ENCODE peak calls at places on chromosomes 7 and 10, in ten cellular contexts. J is HFFc6; D is lower lobe of right lung; S is PC-9; V is HL-60; N is CD4-positive, alpha-beta T cell; C is psoas muscle; K is pancreas; U is AG09309; R is stomach. L is an unnamed sample.

GRCh38 chr10:62548686-62549085 is 174.5 kb downstream of the ZNF365 start:
- DNase-seq in J (no peak), D (no peak), S (no peak), V (no peak), N (no peak), C (no peak), K (no peak), U (no peak), R (no peak), L (no peak)

GRCh38 chr7:155860461-155860839 is 48.2 kb upstream of the SHH start:
- DNase-seq in J (no peak), D (no peak), S (no peak), V (no peak), N (no peak), C (no peak), K (no peak), U (no peak), R (no peak), L (no peak)

GRCh38 chr7:38512704-38513103 is 118.5 kb downstream of the AMPH start:
- DNase-seq in J (no peak), D (no peak), S (no peak), V (no peak), N (no peak), C (no peak), K (no peak), U (no peak), R (no peak), L (no peak)

GRCh38 chr10:78977761-78978305 is 90.9 kb upstream of the ZMIZ1 start:
- DNase-seq in J (peak; percentile 68), D (peak; percentile 62), S (peak; percentile 90), V (peak; percentile 63), N (no peak), C (peak; percentile 74), K (no peak), U (peak; percentile 85), R (no peak), L (peak; percentile 70)

GRCh38 chr10:50417906-50418697 is 166.8 kb upstream of the ASAH2 start:
- DNase-seq in J (peak; percentile 88), D (peak; percentile 84), S (peak; percentile 94), V (no peak), N (peak; percentile 5), C (peak; percentile 86), K (peak; percentile 14), U (peak; percentile 44), R (peak; percentile 62), L (peak; percentile 58)

GRCh38 chr7:141860207-141860606 is 18.9 kb upstream of the PRSS37 start:
- DNase-seq in J (no peak), D (no peak), S (no peak), V (no peak), N (no peak), C (no peak), K (no peak), U (no peak), R (no peak), L (no peak)

GRCh38 chr7:90824386-90825307 is 228.5 kb downstream of the CDK14 start:
- DNase-seq in J (peak; percentile 90), D (no peak), S (no peak), V (no peak), N (no peak), C (no peak), K (no peak), U (peak; percentile 82), R (no peak), L (no peak)

GRCh38 chr10:89419548-89419947 is 5.2 kb downstream of the IFIT5 start:
- DNase-seq in J (no peak), D (no peak), S (no peak), V (no peak), N (no peak), C (no peak), K (no peak), U (no peak), R (no peak), L (no peak)

DNA sequence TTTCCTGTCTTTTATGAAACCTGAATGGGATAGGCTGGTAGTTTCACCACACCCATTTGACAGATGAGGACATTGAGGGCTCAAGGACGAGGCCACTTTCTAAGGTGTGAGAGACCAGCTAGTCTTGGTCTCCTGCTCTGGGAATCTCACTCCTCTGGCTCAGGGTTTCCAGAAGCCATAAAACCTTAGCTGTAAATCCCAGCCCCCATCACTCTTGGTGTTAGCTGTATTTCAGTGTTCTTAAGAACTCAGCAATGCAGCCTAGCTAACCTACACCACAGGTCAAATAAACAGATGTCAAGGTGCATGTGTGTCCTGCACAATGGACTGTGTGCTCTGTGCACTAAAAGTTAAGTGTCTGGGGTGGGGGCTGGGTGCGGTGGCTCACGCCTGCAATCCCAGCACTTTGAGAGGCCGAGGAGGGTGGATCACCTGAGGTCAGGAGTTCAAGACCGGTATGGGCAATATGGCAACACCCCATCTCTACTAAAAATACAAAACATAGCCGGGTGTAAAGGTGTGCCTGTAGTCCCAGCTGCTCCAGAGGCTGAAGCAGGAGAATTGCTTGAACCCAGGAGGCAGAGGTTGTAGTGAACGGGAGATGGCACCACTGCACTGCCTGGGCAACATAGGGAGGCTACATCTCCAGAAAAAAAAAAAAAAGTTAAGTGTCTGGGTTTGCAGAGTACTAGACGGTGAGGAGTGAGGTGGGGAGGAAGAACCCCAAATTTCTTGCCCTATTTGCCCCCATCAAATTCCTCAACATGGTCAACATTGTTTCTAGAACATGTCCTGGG is 547 bp upstream of the EPO start:
- DNase-seq in J (peak; percentile 48), D (no peak), S (no peak), V (no peak), N (no peak), C (no peak), K (no peak), U (peak; percentile 31), R (no peak), L (no peak)
- TF ChIP-seq CTCF in J (peak; percentile 74), D (no peak), S (peak; percentile 50), V (no peak), N (no peak), C (no peak), K (no peak), U (peak; percentile 82), R (no peak), L (peak; percentile 39)

GRCh38 chr7:27689878-27690164 is 27.1 kb upstream of the HIBADH start:
- DNase-seq in J (no peak), D (no peak), S (no peak), V (no peak), N (no peak), C (no peak), K (no peak), U (no peak), R (no peak), L (no peak)

GRCh38 chr7:27686315-27686714 is 23.6 kb upstream of the HIBADH start:
- DNase-seq in J (no peak), D (no peak), S (no peak), V (no peak), N (no peak), C (no peak), K (no peak), U (peak; percentile 31), R (no peak), L (no peak)

GRCh38 chr7:27690649-27691048 is 28.0 kb upstream of the HIBADH start:
- DNase-seq in J (no peak), D (no peak), S (no peak), V (no peak), N (no peak), C (no peak), K (no peak), U (no peak), R (no peak), L (no peak)

GRCh38 chr7:27688056-27688455 is 25.4 kb upstream of the HIBADH start:
- DNase-seq in J (no peak), D (no peak), S (no peak), V (no peak), N (no peak), C (no peak), K (no peak), U (no peak), R (no peak), L (no peak)

DNA sequence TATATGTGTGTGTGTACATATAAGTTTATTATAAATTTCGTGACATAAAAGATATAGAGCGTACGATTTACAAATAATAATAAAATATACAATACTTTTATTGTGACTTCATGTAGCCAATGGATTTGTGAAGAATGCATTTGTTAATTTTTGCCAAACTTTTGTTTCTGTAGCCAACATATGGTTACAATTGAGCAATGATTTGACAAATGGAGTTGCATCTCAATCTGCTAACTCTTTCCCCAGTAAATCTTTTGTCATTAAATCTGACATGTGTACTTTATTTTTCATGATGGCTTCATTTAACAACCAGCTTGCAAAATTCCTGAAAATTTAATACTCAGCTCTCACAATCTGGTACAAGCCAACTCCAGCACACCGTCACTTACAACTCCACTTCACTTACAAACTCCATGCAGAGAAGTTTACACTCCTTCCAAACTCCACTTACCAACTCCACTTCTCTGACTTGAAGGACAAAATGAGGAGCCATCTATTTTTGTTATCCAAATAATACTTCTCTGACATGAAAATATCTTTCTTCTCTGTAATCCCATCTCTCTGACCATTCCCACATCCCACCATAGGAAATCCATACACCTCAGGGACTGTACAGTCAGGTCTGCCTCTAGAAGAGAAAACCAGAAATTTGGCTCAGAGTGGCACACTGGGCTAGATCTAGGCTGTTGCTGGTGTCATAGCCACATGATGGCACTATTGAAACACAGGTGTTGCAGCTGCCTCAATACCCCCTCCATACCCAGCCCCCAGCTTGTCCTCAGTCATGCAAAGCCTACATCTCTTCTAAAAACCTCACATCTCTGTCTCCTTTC is 26.6 kb upstream of the HIBADH start:
- DNase-seq in J (peak; percentile 19), D (no peak), S (peak; percentile 59), V (no peak), N (no peak), C (no peak), K (no peak), U (no peak), R (no peak), L (no peak)
- TF ChIP-seq CTCF in J (peak; percentile 67), D (peak; percentile 43), S (peak; percentile 69), V (peak; percentile 52), N (no peak), C (peak; percentile 19), K (no peak), U (peak; percentile 58), R (peak; percentile 15), L (peak; percentile 20)

DNA sequence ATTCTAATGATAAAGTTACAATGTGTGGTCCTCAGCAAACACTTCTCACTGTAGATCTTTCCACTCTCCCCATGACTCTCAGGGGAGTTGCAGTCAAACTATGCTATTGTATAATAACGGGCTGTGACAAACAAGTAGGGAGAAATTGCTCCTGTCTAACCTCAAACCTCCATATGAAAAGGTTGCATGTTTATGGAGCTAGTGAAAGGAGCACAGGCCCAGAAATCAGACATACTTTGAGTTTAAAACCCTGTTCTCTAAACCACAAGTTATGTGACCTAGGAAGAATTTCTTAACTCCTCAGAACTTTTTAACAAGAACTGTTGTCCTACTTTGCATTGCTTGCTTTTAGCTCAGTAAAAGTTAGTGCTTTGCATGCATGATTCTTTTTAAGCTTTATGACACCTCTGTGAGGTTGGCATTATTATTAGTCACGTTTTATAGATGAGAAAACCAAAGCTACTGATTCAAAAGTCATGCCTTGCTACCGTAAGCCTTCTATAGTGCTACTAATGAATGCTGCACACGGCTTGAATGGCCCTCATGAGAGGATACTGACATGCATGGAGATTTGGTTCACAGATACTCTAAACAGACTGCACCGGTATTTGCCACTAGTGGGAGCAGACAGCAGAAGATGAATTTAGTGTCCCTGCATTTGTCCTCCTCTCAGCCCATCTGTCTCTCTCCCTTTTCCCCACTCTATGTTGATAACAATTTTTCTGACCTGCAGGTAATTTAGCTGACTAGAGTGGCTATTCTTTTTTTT is 129.5 kb upstream of the PCGF5 start:
- DNase-seq in J (peak; percentile 9), D (no peak), S (no peak), V (no peak), N (no peak), C (no peak), K (no peak), U (peak; percentile 17), R (no peak), L (no peak)
- TF ChIP-seq CTCF in J (peak; percentile 53), D (no peak), S (no peak), V (no peak), N (no peak), C (no peak), K (no peak), U (peak; percentile 43), R (no peak), L (peak; percentile 6)

GRCh38 chr10:44947356-44948152 is 12.0 kb upstream of the RASSF4 start:
- DNase-seq in J (no peak), D (no peak), S (no peak), V (no peak), N (no peak), C (no peak), K (no peak), U (no peak), R (no peak), L (no peak)

GRCh38 chr10:44948713-44949112 is 10.9 kb upstream of the RASSF4 start:
- DNase-seq in J (no peak), D (no peak), S (no peak), V (no peak), N (no peak), C (no peak), K (no peak), U (no peak), R (no peak), L (no peak)

GRCh38 chr10:44949127-44949802 is 10.3 kb upstream of the RASSF4 start:
- DNase-seq in J (no peak), D (no peak), S (no peak), V (no peak), N (no peak), C (no peak), K (no peak), U (no peak), R (no peak), L (no peak)

GRCh38 chr10:44944354-44944753 is 15.2 kb upstream of the RASSF4 start:
- DNase-seq in J (no peak), D (no peak), S (no peak), V (no peak), N (no peak), C (no peak), K (no peak), U (no peak), R (no peak), L (no peak)

GRCh38 chr10:44946201-44946600 is 13.4 kb upstream of the RASSF4 start:
- DNase-seq in J (peak; percentile 15), D (no peak), S (no peak), V (no peak), N (no peak), C (no peak), K (no peak), U (no peak), R (no peak), L (no peak)
- TF ChIP-seq CTCF in J (no peak), D (no peak), S (no peak), V (no peak), N (no peak), C (no peak), K (no peak), U (no peak), R (no peak), L (no peak)

L was measured in kidney epithelial cell.